ENCODE peak calls at places on chromosomes 13 and 19, in six cellular contexts. N is HEK293T; A is amygdala; Z is non-pigmented ciliary epithelial cell; W is activated T-cell treated with anti-CD3 and anti-CD28 coated beads, Interleukin-2, amount 50 U/mL, for 72 hours; H is mesendoderm. G is an unnamed sample.

GRCh38 chr13:21925720-21926119 is 254.8 kb downstream of the FGF9 start:
- DNase-seq in N (no peak), A (no peak), Z (no peak), W (no peak), H (peak), G (no peak)

GRCh38 chr13:64869539-64869938 is 2360.6 kb downstream of the PCDH9 start:
- DNase-seq in N (no peak), A (no peak), Z (no peak), W (no peak), H (no peak), G (no peak)

GRCh38 chr13:98581971-98582702 is 5.2 kb upstream of the STK24 start:
- DNase-seq in N (no peak), A (no peak), Z (no peak), W (no peak), H (no peak), G (no peak)

GRCh38 chr19:17706750-17707181 is 12.5 kb upstream of the MAP1S start:
- DNase-seq in N (peak), A (peak), Z (no peak), W (no peak), H (peak), G (peak)

GRCh38 chr13:34308725-34309124 is 490.8 kb downstream of the RFC3 start:
- DNase-seq in N (no peak), A (no peak), Z (peak), W (no peak), H (no peak), G (no peak)

GRCh38 chr19:21482863-21483276 is 22.5 kb upstream of the ZNF429 start:
- DNase-seq in N (peak), A (peak), Z (no peak), W (peak), H (peak), G (no peak)

GRCh38 chr13:112782433-112783010 is 92.7 kb downstream of the ATP11A start:
- DNase-seq in N (no peak), A (no peak), Z (no peak), W (no peak), H (no peak), G (peak)

GRCh38 chr13:77859450-77859849 is 59.2 kb downstream of the EDNRB start:
- DNase-seq in N (no peak), A (no peak), Z (no peak), W (no peak), H (no peak), G (no peak)

GRCh38 chr13:36612242-36612641 is 61.6 kb upstream of the SERTM1 start:
- DNase-seq in N (no peak), A (no peak), Z (no peak), W (no peak), H (no peak), G (no peak)

GRCh38 chr13:36029171-36029570 is 102.0 kb downstream of the DCLK1 start:
- DNase-seq in N (peak), A (no peak), Z (peak), W (no peak), H (no peak), G (no peak)

GRCh38 chr13:95087746-95088305 is 213.4 kb downstream of the ABCC4 start:
- DNase-seq in N (no peak), A (no peak), Z (peak), W (no peak), H (no peak), G (no peak)

GRCh38 chr19:44625531-44626066 is 12.2 kb downstream of the IGSF23 start:
- DNase-seq in N (no peak), A (no peak), Z (no peak), W (no peak), H (no peak), G (no peak)

GRCh38 chr19:37930416-37930815 is 23.4 kb downstream of the SIPA1L3 start:
- DNase-seq in N (no peak), A (no peak), Z (no peak), W (no peak), H (no peak), G (no peak)

GRCh38 chr19:54096642-54097106 is 3.9 kb downstream of the OSCAR start:
- DNase-seq in N (no peak), A (no peak), Z (no peak), W (no peak), H (peak), G (no peak)

GRCh38 chr13:99659234-99659633 is 158.0 kb downstream of the TM9SF2 start:
- DNase-seq in N (no peak), A (no peak), Z (no peak), W (no peak), H (peak), G (peak)

GRCh38 chr19:5035105-5035761 is 66.3 kb downstream of the KDM4B start:
- DNase-seq in N (no peak), A (no peak), Z (no peak), W (no peak), H (no peak), G (peak)

GRCh38 chr19:2721570-2722540 is 683 bp upstream of the DIRAS1 start:
- DNase-seq in N (no peak), A (no peak), Z (no peak), W (no peak), H (no peak), G (no peak)

GRCh38 chr19:1947651-1948209 is 6.8 kb downstream of the CSNK1G2 start:
- DNase-seq in N (no peak), A (no peak), Z (no peak), W (no peak), H (no peak), G (no peak)

GRCh38 chr19:12092065-12092867 is 27.7 kb downstream of the ZNF844 start:
- DNase-seq in N (no peak), A (peak), Z (peak), W (peak), H (peak), G (peak)

GRCh38 chr19:18650048-18650435 is 13.2 kb downstream of the KLHL26 start:
- DNase-seq in N (no peak), A (no peak), Z (no peak), W (no peak), H (peak), G (peak)

GRCh38 chr13:102182170-102182569 is 219.7 kb downstream of the FGF14 start:
- DNase-seq in N (no peak), A (no peak), Z (no peak), W (no peak), H (no peak), G (no peak)

GRCh38 chr13:77876176-77876575 is 42.5 kb downstream of the EDNRB start:
- DNase-seq in N (no peak), A (no peak), Z (no peak), W (no peak), H (no peak), G (no peak)

GRCh38 chr19:15154002-15154612 is 46.7 kb downstream of the NOTCH3 start:
- DNase-seq in N (peak), A (no peak), Z (no peak), W (peak), H (peak), G (peak)

GRCh38 chr13:100797921-100798320 is 123.3 kb upstream of the TMTC4 start:
- DNase-seq in N (no peak), A (no peak), Z (no peak), W (no peak), H (peak), G (no peak)

GRCh38 chr19:56294557-56294956 is 20.1 kb downstream of the ZSCAN5A start:
- DNase-seq in N (no peak), A (no peak), Z (no peak), W (no peak), H (no peak), G (no peak)

GRCh38 chr13:44052843-44053607 is 173.3 kb downstream of the LACC1 start:
- DNase-seq in N (no peak), A (no peak), Z (peak), W (no peak), H (peak), G (no peak)

GRCh38 chr19:30118760-30119159 is 176.7 kb downstream of the URI1 start:
- DNase-seq in N (no peak), A (no peak), Z (no peak), W (no peak), H (no peak), G (no peak)

GRCh38 chr13:32048816-32049215 is 17.2 kb downstream of the FRY start:
- DNase-seq in N (no peak), A (no peak), Z (no peak), W (no peak), H (no peak), G (no peak)

GRCh38 chr19:3975144-3975543 is 4.2 kb upstream of the DAPK3 start:
- DNase-seq in N (no peak), A (no peak), Z (no peak), W (no peak), H (no peak), G (no peak)

GRCh38 chr19:43555185-43555770 is 20.0 kb downstream of the XRCC1 start:
- DNase-seq in N (peak), A (peak), Z (no peak), W (peak), H (peak), G (peak)

GRCh38 chr19:4817467-4818277 is 13.8 kb downstream of the TICAM1 start:
- DNase-seq in N (no peak), A (no peak), Z (no peak), W (no peak), H (no peak), G (no peak)

G was measured in cerebellar cortex.